ENCODE peak calls at places on chromosomes 2 and 18, in nine cellular contexts. B is frontal cortex, X is non-pigmented ciliary epithelial cell, P is left cardiac atrium, Q is midbrain, L is omental fat pad, M is activated T-cell treated with anti-CD3 and anti-CD28 coated beads for 24 hours, Y is EL, D is progenitor cell of endocrine pancreas. T is an unnamed sample.

GRCh38 chr2:135875491-135876065 is 665 bp downstream of the MCM6 start:
- DNase-seq in X (peak), B (peak), Q (no peak), P (peak), L (peak), M (peak), D (peak), Y (peak), T (peak)

GRCh38 chr2:49972699-49973098 is 818.4 kb upstream of the FSHR start:
- DNase-seq in L (no peak), X (no peak), M (no peak), B (no peak), Q (no peak), P (no peak), Y (no peak), D (no peak), T (no peak)

GRCh38 chr2:85794491-85795121 is 40.8 kb downstream of the ATOH8 start:
- DNase-seq in D (no peak), Y (no peak), P (no peak), B (no peak), Q (peak), X (no peak), L (no peak), M (no peak), T (no peak)

GRCh38 chr2:109129356-109129920 is 433 bp downstream of the SH3RF3 start:
- DNase-seq in M (no peak), D (no peak), P (peak), Q (no peak), Y (peak), B (peak), X (no peak), L (no peak), T (no peak)

GRCh38 chr18:79523221-79523737 is 127.5 kb downstream of the NFATC1 start:
- DNase-seq in Y (no peak), X (no peak), B (no peak), M (peak), L (no peak), D (no peak), Q (no peak), P (no peak), T (no peak)

GRCh38 chr2:168521342-168521741 is 65.3 kb downstream of the CERS6 start:
- DNase-seq in L (no peak), M (no peak), X (no peak), D (no peak), B (no peak), Y (no peak), P (no peak), Q (no peak), T (no peak)

GRCh38 chr2:209208211-209208610 is 215.6 kb upstream of the MAP2 start:
- DNase-seq in Y (peak), Q (peak), P (no peak), X (no peak), D (no peak), B (no peak), M (no peak), L (no peak), T (no peak)

GRCh38 chr2:28322887-28323483 is 69.7 kb upstream of the FOSL2 start:
- DNase-seq in Q (no peak), Y (no peak), P (no peak), B (no peak), M (no peak), X (no peak), D (no peak), L (no peak), T (no peak)

GRCh38 chr2:136384541-136385303 is 266.8 kb upstream of the CXCR4 start:
- DNase-seq in L (no peak), X (no peak), Q (peak), D (no peak), P (no peak), M (peak), Y (peak), B (peak), T (peak)

GRCh38 chr18:13220326-13220991 is 1.9 kb downstream of the LDLRAD4 start:
- DNase-seq in B (no peak), Q (peak), L (no peak), X (no peak), M (no peak), P (no peak), D (no peak), Y (no peak), T (peak)

GRCh38 chr2:151261240-151261976 is at the start of gene RBM43:
- DNase-seq in D (peak), P (peak), Q (peak), B (peak), X (peak), M (peak), Y (peak), L (peak), T (peak)

GRCh38 chr18:24112464-24112863 is 26.4 kb upstream of the CABYR start:
- DNase-seq in L (no peak), Y (no peak), X (no peak), M (no peak), Q (no peak), B (no peak), P (no peak), D (no peak), T (no peak)

GRCh38 chr18:9069482-9070059 is 32.9 kb upstream of the NDUFV2 start:
- DNase-seq in B (no peak), P (no peak), Y (no peak), M (no peak), X (no peak), L (no peak), Q (no peak), D (no peak), T (no peak)

GRCh38 chr2:237128845-237129592 is 43.3 kb downstream of the COPS8 start:
- DNase-seq in D (no peak), B (no peak), Y (no peak), X (no peak), Q (no peak), L (no peak), M (no peak), P (no peak), T (no peak)

GRCh38 chr2:85838641-85839040 is 50.1 kb downstream of the ST3GAL5 start:
- DNase-seq in D (no peak), X (no peak), B (no peak), M (no peak), L (no peak), Q (no peak), P (no peak), Y (no peak), T (no peak)

GRCh38 chr2:42835577-42836371 is 43.4 kb upstream of the HAAO start:
- DNase-seq in Y (peak), L (peak), X (peak), P (peak), D (no peak), B (no peak), Q (no peak), M (no peak), T (no peak)

GRCh38 chr2:74223941-74224770 is 25.7 kb downstream of the MTHFD2 start:
- DNase-seq in P (no peak), X (no peak), Y (peak), B (no peak), M (no peak), D (no peak), L (no peak), Q (no peak), T (no peak)

GRCh38 chr2:62406573-62407043 is 99.4 kb downstream of the TMEM17 start:
- DNase-seq in B (no peak), X (no peak), L (no peak), M (no peak), P (no peak), Q (no peak), D (no peak), Y (no peak), T (no peak)

GRCh38 chr18:27645929-27646328 is 460.8 kb upstream of the CHST9 start:
- DNase-seq in L (no peak), B (no peak), P (no peak), X (no peak), M (no peak), Q (no peak), Y (no peak), D (no peak), T (no peak)

GRCh38 chr2:223598994-223599645 is 3.0 kb downstream of the SCG2 start:
- DNase-seq in B (no peak), X (no peak), P (no peak), L (no peak), Y (peak), Q (no peak), M (no peak), D (no peak), T (no peak)

GRCh38 chr2:181517685-181518301 is 60.6 kb downstream of the ITGA4 start:
- DNase-seq in B (no peak), X (no peak), M (no peak), Y (no peak), D (no peak), P (no peak), L (no peak), Q (no peak), T (no peak)

GRCh38 chr18:55319517-55319905 is 268.5 kb downstream of the TCF4 start:
- DNase-seq in D (no peak), M (no peak), B (no peak), P (no peak), X (no peak), Y (peak), L (no peak), Q (no peak), T (no peak)

GRCh38 chr2:240438810-240439697 is 3.6 kb downstream of the GPC1 start:
- DNase-seq in X (no peak), L (no peak), Y (no peak), D (no peak), Q (no peak), B (no peak), M (no peak), P (peak), T (no peak)

T was measured in T47D.